ENCODE peak calls at places on chromosomes 3 and 15, in six cellular contexts. B is mesothelial cell of epicardium; P is globus pallidus; N is stimulated activated CD4-positive, alpha-beta T cell treated with anti-CD3 and anti-CD28 coated beads, TNF-alpha, amount 100 ng/mL, for 24 hours; U is effector memory CD4-positive, alpha-beta T cell; S is NCI-H1417. T is an unnamed sample.

GRCh38 chr15:77856718-77857346 is 220.7 kb downstream of the TBC1D2B start:
- DNase-seq in N (no peak), B (no peak), P (no peak), U (no peak), S (no peak), T (no peak)

GRCh38 chr3:134312072-134312872 is 61.6 kb upstream of the RYK start:
- DNase-seq in P (no peak), U (peak), S (no peak), B (no peak), N (no peak), T (peak)

GRCh38 chr3:36434682-36435426 is 54.5 kb downstream of the STAC start:
- DNase-seq in B (no peak), S (peak), P (no peak), N (no peak), U (no peak), T (no peak)

GRCh38 chr3:174937488-174937887 is 78.4 kb downstream of the NAALADL2 start:
- DNase-seq in B (no peak), U (no peak), P (no peak), N (no peak), S (peak), T (no peak)

GRCh38 chr15:79171320-79172031 is 80.9 kb upstream of the RASGRF1 start:
- DNase-seq in P (no peak), U (no peak), N (no peak), B (no peak), S (peak), T (no peak)

GRCh38 chr3:32147509-32147908 is 41.1 kb downstream of the GPD1L start:
- DNase-seq in N (no peak), U (no peak), P (no peak), S (no peak), B (no peak), T (no peak)

GRCh38 chr3:74768010-74768409 is 153.6 kb upstream of the CNTN3 start:
- DNase-seq in B (no peak), U (no peak), S (no peak), P (no peak), N (no peak), T (no peak)

GRCh38 chr15:81216411-81216810 is 19.7 kb downstream of the IL16 start:
- DNase-seq in U (no peak), P (no peak), N (no peak), S (no peak), B (no peak), T (no peak)

GRCh38 chr3:126127904-126128303 is 44.0 kb upstream of the SLC41A3 start:
- DNase-seq in B (peak), S (no peak), N (no peak), U (no peak), P (no peak), T (no peak)

GRCh38 chr3:16311960-16312451 is 47.0 kb downstream of the OXNAD1 start:
- DNase-seq in U (peak), B (no peak), N (no peak), P (no peak), S (no peak), T (peak)

GRCh38 chr3:69329897-69330296 is 56.0 kb downstream of the FRMD4B start:
- DNase-seq in B (no peak), S (no peak), P (no peak), N (no peak), U (no peak), T (no peak)

GRCh38 chr3:187456268-187456667 is 88.1 kb downstream of the RTP4 start:
- DNase-seq in S (peak), P (peak), B (no peak), N (no peak), U (no peak), T (peak)

T was measured in dermis blood vessel endothelial cell.